ENCODE peak calls at places on chromosomes 6 and 20, in six cellular contexts. S is GM12878, R is NT2/D1, O is HepG2, K is HCT116, Z is H1. W is an unnamed sample.

GRCh38 chr6:107618672-107619071 is 128.8 kb downstream of the SOBP start:
- DNase-seq in S (peak), R (no peak), O (no peak), K (no peak), Z (no peak), W (no peak)

GRCh38 chr6:83132121-83132520 is 60.9 kb downstream of the PGM3 start:
- DNase-seq in S (no peak), R (no peak), O (no peak), K (no peak), Z (no peak), W (no peak)

GRCh38 chr20:5528719-5529256 is 212.0 kb upstream of the PROKR2 start:
- DNase-seq in S (peak), R (peak), O (peak), K (peak), Z (peak), W (peak)

GRCh38 chr20:43739148-43739749 is 12.4 kb upstream of the GTSF1L start:
- DNase-seq in S (no peak), R (no peak), O (no peak), K (no peak), Z (no peak), W (no peak)

GRCh38 chr6:158457616-158458278 is 102.1 kb upstream of the TMEM181 start:
- DNase-seq in S (no peak), R (no peak), O (no peak), K (no peak), Z (no peak), W (no peak)

GRCh38 chr20:21539512-21539911 is 25.6 kb upstream of the NKX2-2 start:
- DNase-seq in S (no peak), R (no peak), O (no peak), K (no peak), Z (no peak), W (no peak)

GRCh38 chr6:62009445-62009844 is 276.6 kb downstream of the KHDRBS2 start:
- DNase-seq in S (no peak), R (no peak), O (no peak), K (no peak), Z (no peak), W (no peak)

GRCh38 chr6:52251113-52251512 is 6.8 kb upstream of the IL17F start:
- DNase-seq in S (no peak), R (no peak), O (no peak), K (no peak), Z (no peak), W (no peak)

GRCh38 chr6:170446841-170447560 is 106.1 kb downstream of the PSMB1 start:
- DNase-seq in S (no peak), R (no peak), O (no peak), K (no peak), Z (no peak), W (no peak)

GRCh38 chr20:36825374-36826104 is 50.4 kb upstream of the TLDC2 start:
- DNase-seq in S (no peak), R (no peak), O (no peak), K (no peak), Z (no peak), W (no peak)

GRCh38 chr20:63173552-63174191 is 42.3 kb downstream of the YTHDF1 start:
- DNase-seq in S (no peak), R (no peak), O (peak), K (no peak), Z (no peak), W (no peak)

GRCh38 chr6:45421700-45422540 is 44.2 kb upstream of the SUPT3H start:
- DNase-seq in S (no peak), R (no peak), O (peak), K (no peak), Z (peak), W (peak)

GRCh38 chr20:23641936-23642751 is 4.4 kb upstream of the CST3 start:
- DNase-seq in S (no peak), R (no peak), O (no peak), K (no peak), Z (no peak), W (no peak)

GRCh38 chr20:63095718-63096654 is 89.2 kb upstream of the BHLHE23 start:
- DNase-seq in S (no peak), R (no peak), O (no peak), K (no peak), Z (peak), W (no peak)

GRCh38 chr6:43497694-43498093 is 12.5 kb downstream of the LRRC73 start:
- DNase-seq in S (no peak), R (no peak), O (no peak), K (no peak), Z (no peak), W (no peak)

GRCh38 chr20:36474563-36474962 is 66.8 kb upstream of the MYL9 start:
- DNase-seq in S (no peak), R (no peak), O (no peak), K (no peak), Z (no peak), W (no peak)

GRCh38 chr6:170271771-170272314 is 19.0 kb downstream of the DLL1 start:
- DNase-seq in S (peak), R (no peak), O (no peak), K (no peak), Z (no peak), W (no peak)

GRCh38 chr6:79453558-79454042 is 83.6 kb downstream of the LCA5 start:
- DNase-seq in S (no peak), R (no peak), O (no peak), K (no peak), Z (no peak), W (no peak)

GRCh38 chr6:166381733-166382499 is 824 bp downstream of the MPC1 start:
- DNase-seq in S (peak), R (no peak), O (peak), K (peak), Z (peak), W (peak)

GRCh38 chr6:119678961-119679360 is 329.4 kb upstream of the MAN1A1 start:
- DNase-seq in S (no peak), R (no peak), O (no peak), K (no peak), Z (no peak), W (no peak)

GRCh38 chr20:16514145-16514544 is 59.1 kb downstream of the KIF16B start:
- DNase-seq in S (no peak), R (no peak), O (no peak), K (no peak), Z (no peak), W (no peak)

GRCh38 chr6:46757206-46757564 is 10.5 kb downstream of the ANKRD66 start:
- DNase-seq in S (no peak), R (no peak), O (no peak), K (no peak), Z (no peak), W (no peak)

GRCh38 chr6:3195695-3196497 is 31.6 kb downstream of the TUBB2B start:
- DNase-seq in S (no peak), R (no peak), O (peak), K (peak), Z (peak), W (peak)

GRCh38 chr6:9834233-9834632 is 580.6 kb downstream of the TFAP2A start:
- DNase-seq in S (no peak), R (no peak), O (no peak), K (no peak), Z (no peak), W (no peak)

GRCh38 chr20:11703119-11703518 is 214.6 kb upstream of the BTBD3 start:
- DNase-seq in S (no peak), R (no peak), O (no peak), K (no peak), Z (no peak), W (no peak)

GRCh38 chr6:16278048-16278724 is 39.8 kb downstream of the GMPR start:
- DNase-seq in S (no peak), R (no peak), O (no peak), K (peak), Z (no peak), W (no peak)

GRCh38 chr20:44691424-44692423 is 23.4 kb upstream of the CCN5 start:
- DNase-seq in S (no peak), R (no peak), O (no peak), K (no peak), Z (no peak), W (no peak)

GRCh38 chr20:63825331-63826118 is 5.5 kb downstream of the ZBTB46 start:
- DNase-seq in S (no peak), R (no peak), O (no peak), K (no peak), Z (no peak), W (no peak)

GRCh38 chr20:50758992-50759391 is 27.6 kb downstream of the PARD6B start:
- DNase-seq in S (no peak), R (no peak), O (no peak), K (no peak), Z (peak), W (no peak)

GRCh38 chr20:49248879-49249665 is 28.8 kb downstream of the ZNFX1 start:
- DNase-seq in S (no peak), R (no peak), O (no peak), K (no peak), Z (no peak), W (no peak)

GRCh38 chr6:154916857-154917256 is 78.3 kb upstream of the TIAM2 start:
- DNase-seq in S (no peak), R (no peak), O (no peak), K (no peak), Z (no peak), W (no peak)
- TF ChIP-seq ZNF274 in S (no peak), R (no peak), O (no peak), K (no peak), Z (no peak), W (no peak)

GRCh38 chr6:439681-440167 is 48.2 kb downstream of the IRF4 start:
- DNase-seq in S (no peak), R (no peak), O (no peak), K (no peak), Z (no peak), W (no peak)
- TF ChIP-seq ZNF274 in S (no peak), R (no peak), O (no peak), K (no peak), Z (no peak), W (no peak)

DNA sequence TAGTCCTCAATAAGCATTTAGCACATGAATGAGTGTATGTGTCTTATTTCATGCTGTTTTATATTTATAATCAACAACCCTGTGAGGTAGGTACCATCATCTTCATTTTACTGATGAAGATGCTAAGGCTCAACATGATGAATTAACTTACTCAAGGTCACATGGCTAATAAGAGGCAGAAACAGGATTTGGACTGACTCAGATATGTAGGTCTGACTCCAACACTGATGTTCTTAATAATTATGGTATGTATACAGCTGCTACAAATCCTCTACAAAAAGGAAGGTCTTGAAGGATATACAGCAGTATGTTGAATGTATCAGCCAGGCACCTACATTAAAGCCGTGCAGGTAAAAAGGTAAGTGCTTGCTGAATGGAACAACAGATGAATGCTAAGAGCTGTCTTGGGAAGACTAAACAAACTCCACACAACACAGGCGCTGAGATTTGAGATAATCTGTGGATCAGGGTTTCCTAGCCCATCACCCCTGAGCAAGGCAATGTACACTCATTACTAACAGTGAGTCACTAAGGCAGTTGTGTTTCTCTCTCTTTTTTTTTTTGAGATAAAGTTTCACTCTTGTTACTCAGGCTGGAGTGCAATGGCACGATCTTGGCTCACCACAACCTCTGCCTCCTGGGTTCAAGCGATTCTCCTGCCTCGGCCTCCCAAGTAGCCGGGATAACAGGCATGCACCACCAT is 31.9 kb downstream of the TTI1 start:
- DNase-seq in S (no peak), R (no peak), O (no peak), K (no peak), Z (no peak), W (no peak)
- TF ChIP-seq ZNF274 in S (no peak), R (no peak), O (no peak), K (no peak), Z (no peak), W (no peak)

DNA sequence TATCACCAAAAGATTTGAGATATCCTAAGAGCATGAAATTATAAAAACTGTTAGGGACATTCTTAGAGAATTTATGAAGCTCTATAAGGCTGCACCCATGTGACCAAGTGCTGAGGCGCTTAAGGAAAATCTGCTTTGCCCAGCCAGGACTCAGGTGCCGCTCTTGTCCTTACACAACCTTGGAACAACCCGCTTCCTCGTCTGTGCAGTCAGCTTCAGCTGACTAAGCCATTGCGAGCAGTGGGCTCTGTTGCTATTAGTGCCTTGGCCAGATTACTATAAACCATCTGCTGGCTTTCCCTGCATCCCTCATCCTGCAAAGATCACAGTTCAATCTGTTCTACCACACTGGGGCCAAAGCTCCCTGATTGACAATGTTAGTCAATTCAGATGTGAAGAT is 89.1 kb upstream of the E2F3 start:
- DNase-seq in S (no peak), R (no peak), O (no peak), K (no peak), Z (no peak), W (no peak)
- TF ChIP-seq ZNF274 in S (no peak), R (no peak), O (no peak), K (no peak), Z (no peak), W (no peak)

GRCh38 chr6:148332088-148332487 is 10.6 kb upstream of the SASH1 start:
- DNase-seq in S (no peak), R (no peak), O (no peak), K (no peak), Z (no peak), W (no peak)
- TF ChIP-seq ZNF274 in S (no peak), R (no peak), O (no peak), K (no peak), Z (no peak), W (no peak)

DNA sequence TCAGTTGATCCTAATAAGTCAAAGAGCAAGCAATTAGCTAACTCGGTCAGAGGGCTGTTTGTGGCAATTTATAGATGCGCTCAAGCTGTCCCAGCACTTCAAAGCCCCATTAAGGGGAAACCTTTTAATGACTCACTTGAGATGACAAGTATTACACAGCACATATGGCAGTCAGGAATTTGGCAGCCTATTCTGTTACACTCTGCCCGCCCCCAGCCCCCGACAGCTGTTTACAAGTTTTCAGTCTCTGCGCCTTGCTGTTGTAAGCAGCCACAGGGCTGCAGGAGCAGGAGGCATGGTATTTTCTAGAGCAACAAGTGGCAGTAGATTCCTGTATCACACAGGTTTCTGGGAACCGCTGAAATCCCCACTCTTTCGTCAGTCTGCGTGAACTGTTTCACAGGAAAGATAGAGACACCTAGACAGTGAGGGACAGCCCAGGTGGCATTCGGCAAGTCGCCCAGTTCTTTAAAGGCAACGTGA is 263.0 kb downstream of the FOXC1 start:
- DNase-seq in S (no peak), R (no peak), O (no peak), K (no peak), Z (no peak), W (no peak)
- TF ChIP-seq ZNF274 in S (no peak), R (no peak), O (no peak), K (no peak), Z (no peak), W (no peak)

W was measured in K562.